ENCODE peak calls at places on chromosome 14, in seven cellular contexts. T is KG1; H is posterior cingulate gyrus; I is prostate gland; X is NK-92 treated with Interleukin-12 subunit alpha and Interleukin-12 subunit beta, amount 100 ng/mL, for 24 hours; C is D341Med; A is progenitor cell of endocrine pancreas. K is an unnamed sample.

GRCh38 chr14:44803239-44803905 is 158.4 kb downstream of the KLHL28 start:
- DNase-seq in T (peak), C (peak), I (no peak), X (no peak), A (no peak), H (no peak), K (peak)

GRCh38 chr14:75605916-75606315 is 27.5 kb downstream of the FLVCR2 start:
- DNase-seq in H (no peak), A (no peak), I (no peak), C (no peak), X (no peak), T (no peak), K (no peak)

GRCh38 chr14:52067873-52068740 is 752 bp downstream of the NID2 start:
- DNase-seq in C (no peak), A (peak), T (no peak), H (no peak), I (no peak), X (no peak), K (no peak)

GRCh38 chr14:77103954-77104353 is 5.9 kb downstream of the CIPC start:
- DNase-seq in C (no peak), T (no peak), A (no peak), H (no peak), I (no peak), X (no peak), K (no peak)

GRCh38 chr14:91264151-91265150 is 19.9 kb upstream of the GPR68 start:
- DNase-seq in X (no peak), H (no peak), I (no peak), C (no peak), T (no peak), A (no peak), K (no peak)

GRCh38 chr14:67357583-67358354 is 1.8 kb downstream of the ATP6V1D start:
- DNase-seq in A (no peak), H (no peak), X (no peak), T (no peak), C (no peak), I (no peak), K (no peak)

GRCh38 chr14:82009076-82009475 is 475.4 kb upstream of the SEL1L start:
- DNase-seq in I (no peak), A (no peak), H (no peak), T (no peak), X (no peak), C (no peak), K (no peak)

GRCh38 chr14:100076630-100077029 is 11.4 kb downstream of the EVL start:
- DNase-seq in H (no peak), T (no peak), I (no peak), C (no peak), X (no peak), A (no peak), K (no peak)

GRCh38 chr14:100587763-100588411 is 670 bp upstream of the BEGAIN start:
- DNase-seq in A (no peak), C (no peak), T (no peak), I (no peak), H (no peak), X (no peak), K (no peak)

GRCh38 chr14:37436519-37436918 is 158.5 kb downstream of the FOXA1 start:
- DNase-seq in X (no peak), T (no peak), I (peak), H (no peak), C (no peak), A (no peak), K (peak)

GRCh38 chr14:103711516-103712431 is 3.5 kb downstream of the XRCC3 start:
- DNase-seq in X (no peak), I (peak), C (no peak), T (no peak), A (no peak), H (no peak), K (no peak)

GRCh38 chr14:69844171-69844570 is 35.0 kb upstream of the SMOC1 start:
- DNase-seq in H (no peak), T (no peak), C (no peak), I (no peak), A (no peak), X (no peak), K (no peak)

GRCh38 chr14:31902002-31902401 is 175.1 kb upstream of the ARHGAP5 start:
- DNase-seq in C (no peak), T (no peak), H (no peak), I (no peak), X (no peak), A (no peak), K (no peak)

GRCh38 chr14:100383727-100384158 is 60.6 kb downstream of the SLC25A47 start:
- DNase-seq in C (peak), I (peak), H (peak), A (peak), T (peak), X (peak), K (peak)

GRCh38 chr14:52862652-52863338 is 71.4 kb upstream of the GNPNAT1 start:
- DNase-seq in H (no peak), T (no peak), A (no peak), I (no peak), C (no peak), X (no peak), K (no peak)

GRCh38 chr14:51285102-51285501 is 45.1 kb downstream of the TMX1 start:
- DNase-seq in T (no peak), H (no peak), X (no peak), C (no peak), I (no peak), A (no peak), K (no peak)

GRCh38 chr14:78697341-78697740 is 527.2 kb downstream of the NRXN3 start:
- DNase-seq in X (no peak), I (no peak), C (peak), A (no peak), T (no peak), H (no peak), K (peak)

GRCh38 chr14:77212933-77213656 is 31.5 kb downstream of the TMEM63C start:
- DNase-seq in X (peak), C (peak), H (peak), I (peak), A (peak), T (no peak), K (peak)